ENCODE peak calls at places on chromosomes 13 and 19, in ten cellular contexts. M is lower leg skin, G is heart left ventricle, V is Peyer's patch, F is H54, O is HCT116, A is vagina, E is transverse colon, R is HepG2, N is tibial nerve. I is an unnamed sample.
A peak's percentile ranks its signal among the peaks of the same experiment; 100 is the strongest.

GRCh38 chr19:15199652-15200574 is 882 bp downstream of the NOTCH3 start:
- DNase-seq in M (no peak), G (no peak), V (no peak), F (peak; percentile 47), O (no peak), A (no peak), E (no peak), R (no peak), N (no peak), I (no peak)

GRCh38 chr19:40718774-40719391 is 2.0 kb downstream of the ITPKC start:
- DNase-seq in M (peak; percentile 95), G (peak; percentile 64), V (peak; percentile 94), F (peak; percentile 74), O (peak; percentile 59), A (no peak), E (peak; percentile 93), R (peak; percentile 79), N (peak; percentile 58), I (peak; percentile 32)

GRCh38 chr19:18340237-18340989 is at the start of gene PGPEP1:
- DNase-seq in M (peak; percentile 89), G (peak; percentile 89), V (peak; percentile 84), F (peak; percentile 68), O (no peak), A (no peak), E (peak; percentile 83), R (no peak), N (peak; percentile 40), I (peak; percentile 84)

GRCh38 chr13:111020546-111020945 is 94.6 kb upstream of the ARHGEF7 start:
- DNase-seq in M (no peak), G (no peak), V (no peak), F (no peak), O (no peak), A (no peak), E (no peak), R (no peak), N (no peak), I (no peak)

GRCh38 chr19:23071087-23071511 is 45.7 kb upstream of the ZNF730 start:
- DNase-seq in M (no peak), G (peak; percentile 54), V (no peak), F (no peak), O (no peak), A (no peak), E (no peak), R (no peak), N (no peak), I (no peak)

GRCh38 chr13:35672611-35673010 is 196.1 kb upstream of the MAB21L1 start:
- DNase-seq in M (no peak), G (no peak), V (no peak), F (no peak), O (no peak), A (no peak), E (no peak), R (no peak), N (no peak), I (no peak)

GRCh38 chr13:86788624-86789023 is 882.5 kb upstream of the SLITRK5 start:
- DNase-seq in M (no peak), G (no peak), V (no peak), F (no peak), O (no peak), A (no peak), E (no peak), R (no peak), N (no peak), I (no peak)

GRCh38 chr13:110265682-110266430 is 41.1 kb downstream of the COL4A1 start:
- DNase-seq in M (peak; percentile 91), G (peak; percentile 69), V (peak; percentile 46), F (no peak), O (no peak), A (peak; percentile 82), E (no peak), R (no peak), N (no peak), I (no peak)

GRCh38 chr13:98508280-98509074 is 68.4 kb downstream of the STK24 start:
- DNase-seq in M (no peak), G (no peak), V (no peak), F (no peak), O (peak; percentile 78), A (no peak), E (no peak), R (peak; percentile 35), N (no peak), I (peak; percentile 72)

GRCh38 chr13:101706651-101707050 is 254.2 kb downstream of the ITGBL1 start:
- DNase-seq in M (no peak), G (no peak), V (peak; percentile 50), F (peak; percentile 71), O (no peak), A (no peak), E (peak; percentile 8), R (peak; percentile 4), N (no peak), I (no peak)

GRCh38 chr13:72205773-72206172 is 338.8 kb upstream of the DACH1 start:
- DNase-seq in M (no peak), G (no peak), V (no peak), F (peak; percentile 4), O (peak; percentile 6), A (no peak), E (no peak), R (no peak), N (no peak), I (no peak)

GRCh38 chr19:38727306-38727867 is 16.9 kb downstream of the CAPN12 start:
- DNase-seq in M (no peak), G (peak; percentile 29), V (no peak), F (no peak), O (no peak), A (no peak), E (no peak), R (no peak), N (no peak), I (no peak)

GRCh38 chr19:38730470-38730730 is 13.9 kb downstream of the CAPN12 start:
- DNase-seq in M (no peak), G (no peak), V (no peak), F (no peak), O (no peak), A (no peak), E (no peak), R (no peak), N (no peak), I (no peak)

GRCh38 chr19:38727868-38728660 is 16.2 kb downstream of the CAPN12 start:
- DNase-seq in M (no peak), G (peak; percentile 61), V (no peak), F (no peak), O (no peak), A (no peak), E (no peak), R (no peak), N (no peak), I (peak; percentile 35)

GRCh38 chr19:38729653-38730469 is 14.4 kb downstream of the CAPN12 start:
- DNase-seq in M (peak; percentile 92), G (peak; percentile 78), V (peak; percentile 90), F (peak; percentile 66), O (peak; percentile 24), A (no peak), E (peak; percentile 80), R (peak; percentile 57), N (no peak), I (peak; percentile 81)

DNA sequence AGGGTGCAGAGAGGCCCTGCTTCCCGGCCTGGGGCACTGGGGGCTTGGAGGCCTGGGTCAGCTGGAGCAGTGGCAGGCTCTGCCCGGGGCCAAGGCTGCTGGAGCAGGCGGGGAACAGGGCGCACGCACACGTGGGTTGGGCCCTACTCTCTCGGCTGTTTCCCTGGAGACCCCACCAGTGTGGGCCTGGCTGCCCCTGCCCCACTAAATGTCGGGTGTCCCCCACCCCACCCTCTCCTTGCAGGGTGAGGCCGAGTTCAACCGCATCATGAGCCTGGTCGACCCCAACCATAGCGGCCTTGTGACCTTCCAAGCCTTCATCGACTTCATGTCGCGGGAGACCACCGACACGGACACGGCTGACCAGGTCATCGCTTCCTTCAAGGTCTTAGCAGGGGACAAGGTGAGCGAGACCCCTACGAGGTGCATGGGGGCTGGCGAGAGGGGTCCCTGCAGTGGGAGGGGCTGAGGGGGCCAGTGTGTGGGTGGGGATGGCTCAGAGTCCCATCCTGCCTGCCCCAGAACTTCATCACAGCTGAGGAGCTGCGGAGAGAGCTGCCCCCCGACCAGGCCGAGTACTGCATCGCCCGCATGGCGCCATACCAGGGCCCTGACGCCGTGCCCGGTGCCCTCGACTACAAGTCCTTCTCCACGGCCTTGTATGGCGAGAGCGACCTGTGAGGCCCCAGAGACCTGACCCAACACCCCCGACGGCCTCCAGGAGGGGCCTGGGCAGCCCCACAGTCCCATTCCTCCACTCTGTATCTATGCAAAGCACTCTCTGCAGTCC is 15.3 kb downstream of the CAPN12 start:
- DNase-seq in M (peak; percentile 85), G (peak; percentile 47), V (no peak), F (no peak), O (no peak), A (no peak), E (no peak), R (no peak), N (no peak), I (no peak)
- TF ChIP-seq POLR2A in M (no peak), G (no peak), V (no peak), F (no peak), O (no peak), A (no peak), E (no peak), R (no peak), N (no peak), I (no peak)

GRCh38 chr19:3982701-3983541 is 2.3 kb downstream of the EEF2 start:
- DNase-seq in M (no peak), G (peak; percentile 26), V (no peak), F (no peak), O (no peak), A (no peak), E (no peak), R (peak; percentile 41), N (no peak), I (no peak)
- TF ChIP-seq POLR2A in M (no peak), G (no peak), V (no peak), F (no peak), O (no peak), A (no peak), E (no peak), R (peak; percentile 48), N (no peak), I (no peak)

DNA sequence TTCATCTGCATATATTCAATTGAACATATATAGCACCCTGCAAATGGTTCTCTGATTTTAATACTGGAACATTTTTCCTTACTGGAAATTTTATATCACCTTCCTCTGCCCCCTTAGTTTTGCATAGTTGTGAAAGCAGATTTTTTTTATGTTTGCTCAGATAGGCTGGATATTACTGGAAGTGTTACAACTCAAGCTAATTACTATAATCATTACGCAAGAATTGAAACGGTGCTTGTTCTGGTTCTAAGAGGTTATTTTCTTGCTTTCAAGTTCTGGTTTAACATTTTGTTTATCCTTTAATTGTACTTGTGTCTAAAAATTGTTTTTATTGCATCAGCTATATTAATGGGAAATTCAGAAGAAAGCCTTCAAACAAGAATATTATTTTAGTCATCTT is 95.6 kb upstream of the MYO16 start:
- DNase-seq in M (no peak), G (no peak), V (no peak), F (no peak), O (no peak), A (no peak), E (no peak), R (no peak), N (no peak), I (no peak)
- TF ChIP-seq POLR2A in M (no peak), G (no peak), V (no peak), F (no peak), O (no peak), A (no peak), E (no peak), R (no peak), N (no peak), I (no peak)

DNA sequence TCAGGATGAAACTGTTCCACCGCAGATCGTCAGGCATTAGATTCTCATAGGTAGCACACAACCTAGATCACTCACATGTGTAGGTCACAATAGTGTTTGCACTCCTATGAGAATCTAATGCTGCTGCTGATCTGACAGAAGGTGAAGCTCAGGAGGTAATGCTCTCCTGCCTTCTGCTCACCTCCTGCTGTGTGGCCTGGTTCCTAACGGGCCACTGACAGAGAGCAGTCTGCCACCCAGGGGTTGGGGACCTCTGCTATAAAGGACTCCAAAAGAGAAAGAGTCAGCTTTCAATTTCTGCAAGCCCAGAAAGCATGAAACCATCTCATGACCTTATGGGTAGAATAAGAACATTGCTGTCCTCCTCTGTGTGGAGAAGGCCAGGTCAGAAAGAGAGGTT is 43.5 kb upstream of the PCCA start:
- DNase-seq in M (no peak), G (no peak), V (no peak), F (no peak), O (no peak), A (no peak), E (no peak), R (no peak), N (no peak), I (no peak)
- TF ChIP-seq POLR2A in M (no peak), G (no peak), V (no peak), F (no peak), O (no peak), A (no peak), E (no peak), R (no peak), N (no peak), I (no peak)